ENCODE peak calls at places on chromosomes 13 and 19, in six cellular contexts. F is T-cell; I is stimulated activated CD4-positive, alpha-beta T cell treated with anti-CD3 and anti-CD28 coated beads, Interleukin-4, amount 100 ng/mL, for 4 hours; N is CD4-positive, CD25-positive, alpha-beta regulatory T cell; Y is activated naive CD4-positive, alpha-beta T cell; H is HT1080. L is an unnamed sample.

GRCh38 chr19:56309511-56310185 is 5.0 kb downstream of the ZSCAN5A start:
- DNase-seq in F (peak; percentile 33), H (peak; percentile 60), I (peak; percentile 46), Y (peak; percentile 7), N (peak; percentile 42), L (peak; percentile 63)

GRCh38 chr19:7216373-7216902 is 77.8 kb downstream of the INSR start:
- DNase-seq in H (no peak), F (no peak), N (no peak), Y (no peak), I (peak; percentile 16), L (no peak)

GRCh38 chr13:75495938-75496337 is 14.0 kb upstream of the TBC1D4 start:
- DNase-seq in N (no peak), F (no peak), Y (no peak), H (no peak), I (no peak), L (no peak)

GRCh38 chr13:48906200-48906599 is 69.5 kb upstream of the FNDC3A start:
- DNase-seq in Y (no peak), I (no peak), N (no peak), H (no peak), F (no peak), L (no peak)

GRCh38 chr19:18762125-18763023 is 28.7 kb downstream of the COMP start:
- DNase-seq in N (no peak), F (no peak), H (no peak), I (no peak), Y (no peak), L (peak; percentile 77)

GRCh38 chr19:57088125-57088524 is 31.7 kb upstream of the USP29 start:
- DNase-seq in H (no peak), F (no peak), I (no peak), N (no peak), Y (no peak), L (no peak)

GRCh38 chr19:13574933-13575332 is 68.7 kb upstream of the CACNA1A start:
- DNase-seq in H (peak; percentile 20), Y (no peak), N (no peak), I (no peak), F (no peak), L (no peak)

GRCh38 chr13:86684402-86684801 is 885.2 kb upstream of the SLITRK6 start:
- DNase-seq in H (peak; percentile 64), I (no peak), Y (no peak), N (no peak), F (no peak), L (no peak)

GRCh38 chr13:113538689-113539058 is 45.9 kb upstream of the TFDP1 start:
- DNase-seq in H (no peak), I (no peak), N (no peak), F (no peak), Y (no peak), L (peak; percentile 19)

GRCh38 chr13:75934889-75935288 is 298.8 kb downstream of the LMO7 start:
- DNase-seq in H (peak; percentile 53), I (no peak), N (no peak), F (no peak), Y (no peak), L (no peak)

GRCh38 chr13:105936816-105937215 is 598.6 kb downstream of the EFNB2 start:
- DNase-seq in H (no peak), I (no peak), Y (no peak), F (no peak), N (no peak), L (no peak)

GRCh38 chr19:39846678-39847486 is 703 bp upstream of the FBL start:
- DNase-seq in Y (no peak), H (no peak), I (no peak), N (no peak), F (no peak), L (no peak)

GRCh38 chr13:35672611-35673010 is 196.1 kb upstream of the MAB21L1 start:
- DNase-seq in H (no peak), F (no peak), I (no peak), Y (no peak), N (no peak), L (no peak)

GRCh38 chr19:8682931-8683330 is 15.7 kb downstream of the ACTL9 start:
- DNase-seq in H (no peak), F (no peak), N (no peak), Y (no peak), I (no peak), L (no peak)

GRCh38 chr13:63184693-63185092 is 1769.0 kb upstream of the PCDH20 start:
- DNase-seq in Y (no peak), N (no peak), H (peak; percentile 91), F (no peak), I (no peak), L (no peak)

GRCh38 chr19:49109051-49109450 is 5.1 kb upstream of the LIN7B start:
- DNase-seq in H (no peak), N (no peak), Y (no peak), I (no peak), F (no peak), L (no peak)

GRCh38 chr13:33251131-33251629 is 34.4 kb downstream of the STARD13 start:
- DNase-seq in I (no peak), N (no peak), F (no peak), H (peak; percentile 98), Y (no peak), L (no peak)

GRCh38 chr19:3975144-3975543 is 4.2 kb upstream of the DAPK3 start:
- DNase-seq in N (peak; percentile 13), Y (no peak), F (no peak), H (no peak), I (no peak), L (no peak)

GRCh38 chr13:86476656-86477055 is 677.4 kb upstream of the SLITRK6 start:
- DNase-seq in Y (no peak), N (no peak), I (no peak), F (no peak), H (no peak), L (no peak)

GRCh38 chr13:23921451-23921888 is 24.2 kb upstream of the C1QTNF9B start:
- DNase-seq in I (no peak), F (no peak), N (peak; percentile 18), H (peak; percentile 71), Y (no peak), L (no peak)

GRCh38 chr19:54916822-54917221 is 10.9 kb downstream of the NCR1 start:
- DNase-seq in Y (no peak), I (no peak), H (no peak), F (no peak), N (no peak), L (no peak)

GRCh38 chr13:56501750-56502149 is 639.0 kb upstream of the PRR20A start:
- DNase-seq in I (no peak), F (no peak), H (no peak), N (no peak), Y (no peak), L (no peak)

GRCh38 chr13:21420706-21421105 is 38.4 kb downstream of the ZDHHC20 start:
- DNase-seq in I (no peak), F (no peak), Y (no peak), H (no peak), N (no peak), L (no peak)

GRCh38 chr19:36009220-36009619 is 607 bp upstream of the SYNE4 start:
- DNase-seq in F (peak; percentile 30), I (peak; percentile 55), H (no peak), N (peak; percentile 22), Y (no peak), L (peak; percentile 34)

GRCh38 chr13:59950201-59950730 is 213.5 kb downstream of the DIAPH3 start:
- DNase-seq in Y (no peak), H (no peak), F (no peak), I (no peak), N (no peak), L (no peak)

GRCh38 chr19:39156230-39156890 is 30.8 kb downstream of the PAK4 start:
- DNase-seq in N (no peak), Y (no peak), I (peak; percentile 5), F (no peak), H (peak; percentile 30), L (no peak)

GRCh38 chr13:27022571-27023311 is 148.9 kb downstream of the USP12 start:
- DNase-seq in Y (no peak), H (peak; percentile 46), N (no peak), F (no peak), I (no peak), L (no peak)

GRCh38 chr13:111658150-111659100 is 338.0 kb downstream of the TEX29 start:
- DNase-seq in N (no peak), Y (no peak), I (no peak), F (no peak), H (no peak), L (no peak)

GRCh38 chr19:1026189-1027019 is at the start of gene CNN2:
- DNase-seq in F (peak; percentile 45), H (peak; percentile 70), N (peak; percentile 54), Y (peak; percentile 14), I (peak; percentile 65), L (peak; percentile 91)

GRCh38 chr19:2051771-2052704 is 994 bp upstream of the MKNK2 start:
- DNase-seq in F (peak; percentile 33), Y (no peak), N (peak; percentile 56), I (no peak), H (no peak), L (peak; percentile 76)

GRCh38 chr19:10836478-10837325 is 690 bp upstream of the TMED1 start:
- DNase-seq in N (no peak), F (no peak), H (no peak), Y (peak; percentile 75), I (peak; percentile 75), L (peak; percentile 86)

GRCh38 chr19:1125601-1126533 is 22.1 kb downstream of the GPX4 start:
- DNase-seq in I (no peak), Y (no peak), N (no peak), F (no peak), H (peak; percentile 68), L (no peak)

GRCh38 chr19:13005253-13005652 is 10.0 kb downstream of the NFIX start:
- DNase-seq in H (no peak), Y (no peak), F (no peak), N (no peak), I (no peak), L (no peak)

GRCh38 chr13:49791214-49791752 is 1.2 kb downstream of the KPNA3 start:
- DNase-seq in Y (no peak), I (no peak), F (no peak), N (peak; percentile 25), H (peak; percentile 8), L (no peak)

GRCh38 chr19:8988204-8988603 is 22.0 kb downstream of the MUC16 start:
- DNase-seq in H (no peak), Y (no peak), I (peak; percentile 6), F (no peak), N (no peak), L (no peak)

GRCh38 chr19:46100344-46100743 is 24.1 kb downstream of the IGFL3 start:
- DNase-seq in N (no peak), Y (no peak), F (no peak), I (no peak), H (no peak), L (no peak)

GRCh38 chr13:65964672-65965071 is 1265.5 kb downstream of the PCDH9 start:
- DNase-seq in I (no peak), F (no peak), H (peak; percentile 40), Y (no peak), N (no peak), L (no peak)

GRCh38 chr19:11304936-11305335 is 9.0 kb downstream of the TSPAN16 start:
- DNase-seq in H (no peak), I (no peak), N (no peak), F (no peak), Y (no peak), L (no peak)

GRCh38 chr19:5934779-5935472 is 20.9 kb downstream of the CAPS start:
- DNase-seq in F (no peak), I (no peak), Y (no peak), H (no peak), N (no peak), L (no peak)

L was measured in Peyer's patch.